ENCODE peak calls at places on chromosomes 11 and 22, in ten cellular contexts. U is RWPE1; B is amniotic stem cell; A is activated CD4-positive, alpha-beta memory T cell treated with anti-CD3 and anti-CD28 coated beads for 36 hours; K is stimulated activated CD4-positive, alpha-beta T cell treated with anti-CD3 and anti-CD28 coated beads, Interleukin-12 subunit alpha, Interleukin-12 subunit beta, amount 100 ng/mL, for 48 hours; V is T follicular helper cell; F is Daoy; P is A549; X is activated CD8-positive, alpha-beta memory T cell treated with anti-CD3 and anti-CD28 coated beads for 48 hours; W is left lung. N is an unnamed sample.

GRCh38 chr11:19370100-19370861 is 129.5 kb upstream of the E2F8 start:
- DNase-seq in P (no peak), V (no peak), B (no peak), X (no peak), A (no peak), K (no peak), W (no peak), F (peak; percentile 17), U (peak; percentile 81), N (no peak)

GRCh38 chr11:69205929-69206612 is 50.3 kb downstream of the SMIM38 start:
- DNase-seq in U (no peak), K (no peak), A (no peak), W (no peak), F (no peak), V (no peak), B (no peak), X (no peak), P (no peak), N (no peak)

GRCh38 chr22:27919943-27920755 is 1.1 kb upstream of the PITPNB start:
- DNase-seq in K (no peak), A (no peak), W (no peak), P (peak; percentile 10), X (no peak), F (peak; percentile 48), B (peak; percentile 55), U (no peak), V (no peak), N (no peak)

GRCh38 chr22:40486962-40487602 is 116.7 kb downstream of the SGSM3 start:
- DNase-seq in B (no peak), A (no peak), F (no peak), X (no peak), K (no peak), W (no peak), V (no peak), U (no peak), P (no peak), N (no peak)

GRCh38 chr22:44330727-44331660 is 18.2 kb upstream of the SHISAL1 start:
- DNase-seq in X (no peak), U (no peak), K (no peak), P (no peak), B (no peak), W (no peak), A (no peak), F (no peak), V (no peak), N (no peak)

GRCh38 chr11:27028653-27029052 is 12.0 kb upstream of the BBOX1 start:
- DNase-seq in K (no peak), F (no peak), V (no peak), B (no peak), P (no peak), W (no peak), A (no peak), X (no peak), U (no peak), N (no peak)

GRCh38 chr22:23233084-23233501 is 52.8 kb downstream of the BCR start:
- DNase-seq in K (no peak), B (no peak), W (no peak), P (no peak), A (no peak), U (no peak), X (no peak), F (peak; percentile 15), V (no peak), N (no peak)

GRCh38 chr11:122882809-122883681 is 486 bp downstream of the JHY start:
- DNase-seq in B (peak; percentile 57), U (peak; percentile 36), W (peak; percentile 87), V (peak; percentile 30), F (peak; percentile 67), X (peak; percentile 11), A (peak; percentile 63), P (peak; percentile 60), K (peak; percentile 39), N (peak; percentile 36)

GRCh38 chr11:8917157-8917820 is 6.3 kb downstream of the AKIP1 start:
- DNase-seq in P (no peak), X (no peak), F (peak; percentile 83), A (no peak), W (no peak), U (peak; percentile 69), V (no peak), K (no peak), B (peak; percentile 63), N (no peak)

GRCh38 chr11:95341246-95341645 is 110.2 kb upstream of the SESN3 start:
- DNase-seq in V (no peak), X (no peak), P (no peak), B (no peak), A (no peak), K (no peak), U (no peak), W (no peak), F (no peak), N (no peak)

GRCh38 chr11:1202776-1203504 is 19.9 kb upstream of the MUC5B start:
- DNase-seq in V (peak; percentile 42), P (peak; percentile 89), B (no peak), W (peak; percentile 92), U (peak; percentile 73), F (peak; percentile 66), A (peak; percentile 73), X (peak; percentile 45), K (peak; percentile 39), N (peak; percentile 43)

GRCh38 chr11:130580372-130580771 is 131.9 kb downstream of the ADAMTS15 start:
- DNase-seq in A (no peak), W (no peak), V (no peak), P (peak; percentile 60), U (peak; percentile 93), K (no peak), F (peak; percentile 96), B (peak; percentile 25), X (no peak), N (no peak)

GRCh38 chr22:19612866-19613572 is 88.8 kb upstream of the CLDN5 start:
- DNase-seq in F (no peak), U (no peak), X (no peak), K (no peak), V (no peak), A (no peak), B (no peak), W (no peak), P (no peak), N (no peak)

GRCh38 chr22:49368221-49368975 is 459.3 kb downstream of the BRD1 start:
- DNase-seq in P (no peak), F (no peak), B (no peak), W (no peak), A (no peak), V (no peak), U (no peak), X (no peak), K (no peak), N (no peak)

GRCh38 chr11:105582497-105582896 is 27.4 kb upstream of the GRIA4 start:
- DNase-seq in V (no peak), X (no peak), W (no peak), A (no peak), K (no peak), F (no peak), P (no peak), B (no peak), U (no peak), N (no peak)

GRCh38 chr11:73029408-73029807 is 112.7 kb downstream of the FCHSD2 start:
- DNase-seq in X (no peak), B (no peak), K (no peak), U (no peak), W (no peak), F (no peak), A (no peak), V (no peak), P (no peak), N (no peak)

GRCh38 chr22:32335471-32335870 is 22.2 kb upstream of the RFPL3 start:
- DNase-seq in U (no peak), F (no peak), W (no peak), X (no peak), K (no peak), V (no peak), P (no peak), A (no peak), B (no peak), N (no peak)

GRCh38 chr11:119416606-119417580 is 6.1 kb downstream of the THY1 start:
- DNase-seq in B (peak; percentile 26), X (no peak), V (no peak), A (no peak), F (peak; percentile 79), P (no peak), K (no peak), U (no peak), W (no peak), N (no peak)

GRCh38 chr22:25364281-25364680 is 144.8 kb downstream of the CRYBB2 start:
- DNase-seq in A (no peak), P (no peak), U (no peak), W (peak; percentile 71), F (no peak), V (no peak), B (no peak), X (no peak), K (no peak), N (no peak)

GRCh38 chr11:35352107-35352888 is 67.1 kb downstream of the SLC1A2 start:
- DNase-seq in P (no peak), X (no peak), W (no peak), F (peak; percentile 21), V (no peak), A (no peak), U (peak; percentile 38), K (no peak), B (peak; percentile 57), N (no peak)

GRCh38 chr11:14644396-14645246 is 1.0 kb downstream of the PDE3B start:
- DNase-seq in A (peak; percentile 53), X (peak; percentile 17), P (peak; percentile 28), W (no peak), F (peak; percentile 45), V (peak; percentile 22), K (peak; percentile 30), U (peak; percentile 3), B (no peak), N (no peak)

GRCh38 chr11:132158696-132159095 is 788.3 kb downstream of the NTM start:
- DNase-seq in W (no peak), U (peak; percentile 14), V (no peak), K (no peak), A (no peak), F (peak; percentile 51), P (no peak), B (no peak), X (no peak), N (no peak)

GRCh38 chr22:39631857-39632256 is 61.3 kb downstream of the CACNA1I start:
- DNase-seq in F (no peak), P (no peak), V (no peak), U (no peak), K (no peak), W (no peak), A (no peak), B (no peak), X (no peak), N (no peak)

GRCh38 chr11:63443714-63444113 is 47.3 kb downstream of the PLAAT5 start:
- DNase-seq in P (no peak), K (no peak), X (no peak), V (no peak), B (no peak), A (peak; percentile 55), F (no peak), W (no peak), U (no peak), N (no peak)

GRCh38 chr22:46367707-46368191 is 32.2 kb downstream of the TRMU start:
- DNase-seq in K (peak; percentile 59), F (peak; percentile 75), V (peak; percentile 43), W (peak; percentile 92), B (peak; percentile 5), U (peak; percentile 68), P (peak; percentile 64), A (peak; percentile 78), X (peak; percentile 42), N (peak; percentile 28)

GRCh38 chr11:94706211-94706610 is 61.9 kb upstream of the AMOTL1 start:
- DNase-seq in P (no peak), F (peak; percentile 29), X (no peak), U (peak; percentile 95), K (no peak), W (no peak), B (no peak), A (no peak), V (no peak), N (no peak)

GRCh38 chr22:39254122-39254521 is 9.3 kb upstream of the PDGFB start:
- DNase-seq in B (no peak), U (no peak), X (no peak), V (no peak), K (no peak), W (no peak), A (no peak), P (no peak), F (no peak), N (no peak)